ENCODE peak calls at places on chromosome 2, in five cellular contexts. C, K, E, A and D are unnamed samples.

GRCh38 chr2:78546843-78547242 is 478.7 kb upstream of the REG3G start:
- DNase-seq in K (no peak), C (no peak), E (no peak), A (no peak), D (no peak)

GRCh38 chr2:120227111-120227991 is 4.2 kb upstream of the TMEM185B start:
- DNase-seq in A (no peak), K (no peak), E (no peak), C (no peak), D (no peak)

GRCh38 chr2:138223321-138223720 is 259.0 kb downstream of the HNMT start:
- DNase-seq in K (no peak), C (no peak), A (no peak), E (no peak), D (no peak)

GRCh38 chr2:29848566-29849310 is 72.6 kb downstream of the ALK start:
- DNase-seq in A (no peak), K (no peak), E (no peak), C (no peak), D (no peak)

GRCh38 chr2:124482551-124482950 is 457.5 kb downstream of the CNTNAP5 start:
- DNase-seq in E (no peak), A (no peak), K (no peak), C (no peak), D (no peak)

GRCh38 chr2:159803235-159803962 is 5.4 kb upstream of the CD302 start:
- DNase-seq in E (no peak), C (no peak), A (no peak), K (no peak), D (no peak)

GRCh38 chr2:143700865-143701264 is 571.6 kb downstream of the ARHGAP15 start:
- DNase-seq in C (no peak), E (no peak), K (no peak), A (no peak), D (no peak)

GRCh38 chr2:149490296-149490695 is 97.3 kb downstream of the MMADHC start:
- DNase-seq in E (no peak), C (peak), K (peak), A (no peak), D (no peak)

GRCh38 chr2:164913640-164914346 is 41.5 kb downstream of the SLC38A11 start:
- DNase-seq in C (peak), E (no peak), K (peak), A (no peak), D (peak)

GRCh38 chr2:233807215-233807865 is 29.2 kb downstream of the MROH2A start:
- DNase-seq in C (no peak), K (no peak), E (no peak), A (no peak), D (no peak)

GRCh38 chr2:220660277-220661155 is 911.6 kb downstream of the EPHA4 start:
- DNase-seq in A (no peak), K (no peak), E (no peak), C (no peak), D (no peak)

GRCh38 chr2:27071990-27072830 is 756 bp upstream of the OST4 start:
- DNase-seq in K (peak), E (no peak), A (no peak), C (peak), D (peak)

GRCh38 chr2:230326453-230327417 is at the start of gene SP140L:
- DNase-seq in C (peak), K (peak), A (no peak), E (no peak), D (peak)

GRCh38 chr2:26344581-26345283 is 1.2 kb upstream of the SELENOI start:
- DNase-seq in A (no peak), K (peak), C (peak), E (no peak), D (peak)

GRCh38 chr2:134917958-134918517 is 584 bp upstream of the CCNT2 start:
- DNase-seq in A (peak), K (peak), C (peak), E (no peak), D (no peak)

GRCh38 chr2:25829377-25829704 is 48.9 kb downstream of the ASXL2 start:
- DNase-seq in A (no peak), K (no peak), C (no peak), E (no peak), D (peak)

GRCh38 chr2:29000481-29000880 is 19.4 kb downstream of the TOGARAM2 start:
- DNase-seq in A (no peak), C (no peak), K (no peak), E (no peak), D (peak)

GRCh38 chr2:102337481-102338386 is 17.9 kb upstream of the IL18R1 start:
- DNase-seq in E (no peak), A (no peak), C (peak), K (peak), D (no peak)

GRCh38 chr2:191521608-191522208 is 156.2 kb upstream of the NABP1 start:
- DNase-seq in E (no peak), K (peak), A (no peak), C (peak), D (peak)

GRCh38 chr2:96863575-96864342 is 5.9 kb upstream of the ANKRD39 start:
- DNase-seq in C (no peak), A (no peak), E (no peak), K (no peak), D (no peak)

GRCh38 chr2:118856978-118857676 is 9.7 kb upstream of the EN1 start:
- DNase-seq in C (no peak), A (peak), E (no peak), K (no peak), D (no peak)

GRCh38 chr2:30565860-30566358 is 118.9 kb downstream of the LCLAT1 start:
- DNase-seq in K (no peak), C (peak), A (no peak), E (no peak), D (peak)

GRCh38 chr2:89848763-89849162 is 1157.3 kb downstream of the RPIA start:
- DNase-seq in E (no peak), C (no peak), K (no peak), A (no peak), D (no peak)

GRCh38 chr2:20584045-20584636 is 66.8 kb downstream of the HS1BP3 start:
- DNase-seq in C (peak), K (no peak), E (no peak), A (no peak), D (no peak)

GRCh38 chr2:2799151-2799697 is 468.1 kb upstream of the MYT1L start:
- DNase-seq in A (no peak), C (no peak), E (no peak), K (no peak), D (no peak)

GRCh38 chr2:156326488-156326887 is 6.0 kb downstream of the NR4A2 start:
- DNase-seq in C (no peak), E (no peak), K (no peak), A (no peak), D (no peak)

GRCh38 chr2:86464654-86465053 is 23.5 kb downstream of the KDM3A start:
- DNase-seq in C (no peak), K (no peak), A (no peak), E (no peak), D (no peak)

GRCh38 chr2:60735496-60736250 is 20.4 kb upstream of the PAPOLG start:
- DNase-seq in K (no peak), A (peak), E (no peak), C (peak), D (no peak)

GRCh38 chr2:19746611-19747309 is 155.0 kb downstream of the TTC32 start:
- DNase-seq in C (peak), E (peak), K (peak), A (peak), D (peak)

GRCh38 chr2:35871672-35872071 is 483.9 kb upstream of the CRIM1 start:
- DNase-seq in A (no peak), E (no peak), K (peak), C (peak), D (no peak)

GRCh38 chr2:58973831-58974281 is 732.7 kb upstream of the FANCL start:
- DNase-seq in K (no peak), A (no peak), C (no peak), E (peak), D (no peak)

GRCh38 chr2:28164280-28164801 is 228.3 kb upstream of the FOSL2 start:
- DNase-seq in A (no peak), K (peak), C (no peak), E (no peak), D (peak)

GRCh38 chr2:206698811-206699210 is 19.4 kb downstream of the DYTN start:
- DNase-seq in C (no peak), K (no peak), E (no peak), A (no peak), D (no peak)

GRCh38 chr2:75654012-75654411 is 7.4 kb downstream of the MRPL19 start:
- DNase-seq in C (no peak), K (no peak), E (no peak), A (no peak), D (no peak)

GRCh38 chr2:191899442-191899841 is 52.6 kb upstream of the CAVIN2 start:
- DNase-seq in K (peak), E (no peak), C (peak), A (no peak), D (peak)

GRCh38 chr2:121276341-121276740 is 8.7 kb downstream of the TFCP2L1 start:
- DNase-seq in E (no peak), A (no peak), K (no peak), C (no peak), D (no peak)

GRCh38 chr2:121272596-121272995 is 12.4 kb downstream of the TFCP2L1 start:
- DNase-seq in E (no peak), A (no peak), C (no peak), K (no peak), D (no peak)

GRCh38 chr2:121273116-121273515 is 11.9 kb downstream of the TFCP2L1 start:
- DNase-seq in A (no peak), C (no peak), E (no peak), K (no peak), D (no peak)
- H3K9ac ChIP-seq in A (no peak), C (no peak), E (no peak), K (no peak), D (no peak)

DNA sequence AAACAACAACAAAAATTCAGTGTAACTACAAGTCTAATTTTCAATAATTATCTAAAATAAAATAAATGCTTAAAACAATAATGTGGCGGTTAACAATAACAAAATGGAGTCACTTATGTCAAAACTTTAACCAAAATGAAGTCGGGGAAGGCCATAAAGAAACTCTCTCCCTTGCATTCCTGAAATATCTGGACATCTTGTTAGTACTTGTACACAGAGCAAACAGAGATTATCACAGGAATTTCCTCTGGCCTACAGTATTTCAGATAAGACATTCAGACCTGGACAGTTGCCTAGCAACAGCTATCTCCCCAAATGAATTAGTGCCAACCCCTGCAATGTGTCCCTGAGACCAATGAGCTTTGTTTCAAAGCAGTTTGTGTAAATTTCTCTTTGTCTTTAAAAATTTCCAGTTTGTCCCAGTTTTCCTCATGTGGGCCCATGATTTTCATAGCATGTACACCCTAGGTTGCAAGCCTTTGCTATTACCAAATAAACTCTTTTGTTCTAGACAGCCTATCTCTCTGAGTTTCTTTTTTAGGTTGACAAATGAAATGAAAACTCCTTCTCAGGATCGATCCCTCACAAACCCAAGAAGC is 68.6 kb downstream of the EXOC6B start:
- DNase-seq in C (no peak), K (peak), E (no peak), A (no peak), D (peak)
- H3K9ac ChIP-seq in C (no peak), K (no peak), E (no peak), A (no peak), D (no peak)

GRCh38 chr2:43579275-43579981 is 16.4 kb downstream of the THADA start:
- DNase-seq in K (no peak), E (no peak), C (no peak), A (no peak), D (no peak)

GRCh38 chr2:43576983-43577892 is 18.6 kb downstream of the THADA start:
- DNase-seq in C (peak), E (no peak), K (peak), A (peak), D (peak)
- H3K9ac ChIP-seq in C (no peak), E (no peak), K (no peak), A (no peak), D (no peak)

GRCh38 chr2:8886197-8886508 is 48.7 kb upstream of the KIDINS220 start:
- DNase-seq in K (no peak), E (no peak), A (no peak), C (no peak), D (no peak)
- H3K9ac ChIP-seq in K (no peak), E (no peak), A (no peak), C (no peak), D (no peak)

DNA sequence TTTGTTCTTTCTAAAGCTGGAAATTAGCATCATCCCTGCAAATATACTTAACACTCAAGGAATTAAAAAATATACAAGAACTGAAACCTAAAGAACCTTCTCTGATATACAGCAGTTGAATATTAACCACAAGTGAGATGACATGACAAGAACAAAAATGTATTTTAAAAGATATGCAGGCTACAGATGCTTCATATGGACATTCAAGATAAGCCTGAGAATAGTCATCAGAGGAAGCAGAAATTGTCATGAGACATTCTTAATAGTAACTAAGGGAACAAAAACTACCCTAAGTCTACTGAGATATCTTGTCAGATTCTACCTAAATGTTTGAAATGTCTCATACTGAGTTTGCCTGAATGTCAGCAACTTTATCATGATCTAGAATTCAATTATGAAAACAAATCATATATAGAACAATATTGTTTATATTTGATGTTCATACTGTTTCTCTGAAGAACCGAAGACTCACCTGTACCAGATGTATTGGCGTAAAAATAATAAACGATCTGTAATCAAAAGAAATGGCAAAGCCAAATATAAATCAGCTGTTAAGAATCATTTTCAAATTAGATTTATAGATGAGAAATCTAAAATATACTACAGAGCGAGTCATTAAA is 4.7 kb downstream of the NBAS start:
- DNase-seq in K (no peak), C (no peak), A (no peak), E (no peak), D (no peak)
- H3K9ac ChIP-seq in K (no peak), C (no peak), A (no peak), E (no peak), D (no peak)

GRCh38 chr2:176088048-176088936 is 4.2 kb upstream of the HOXD13 start:
- DNase-seq in E (no peak), C (peak), K (peak), A (no peak), D (peak)
- H3K9ac ChIP-seq in E (no peak), C (no peak), K (no peak), A (no peak), D (no peak)